ENCODE peak calls at places on chromosomes 13 and 19, in six cellular contexts. R, D, S, H, N and P are unnamed samples.
A peak's percentile ranks its signal among the peaks of the same experiment; 100 is the strongest.

GRCh38 chr19:56671613-56671994 is at the start of gene ZNF835:
- DNase-seq in D (no peak), R (peak; percentile 99), H (no peak), S (peak; percentile 98), N (peak; percentile 61), P (peak; percentile 38)

GRCh38 chr19:44303976-44304568 is 753 bp downstream of the ZNF235 start:
- DNase-seq in N (peak; percentile 47), H (no peak), R (no peak), D (no peak), S (peak; percentile 25), P (no peak)

GRCh38 chr19:46546194-46546896 is 50.7 kb upstream of the PNMA8B start:
- DNase-seq in R (no peak), N (peak; percentile 48), D (peak; percentile 54), S (peak; percentile 56), H (no peak), P (peak; percentile 77)

GRCh38 chr13:49315036-49315565 is 67.4 kb downstream of the CDADC1 start:
- DNase-seq in R (no peak), N (peak; percentile 70), H (no peak), D (no peak), S (no peak), P (peak; percentile 22)

GRCh38 chr13:83943530-83944279 is 61.4 kb upstream of the SLITRK1 start:
- DNase-seq in D (no peak), N (no peak), S (no peak), H (no peak), R (no peak), P (peak; percentile 11)

GRCh38 chr19:45828945-45829344 is 13.8 kb upstream of the RSPH6A start:
- DNase-seq in S (no peak), N (no peak), R (no peak), H (no peak), D (no peak), P (no peak)

GRCh38 chr19:49716154-49716553 is 25.2 kb downstream of the CPT1C start:
- DNase-seq in S (no peak), H (no peak), R (no peak), N (no peak), D (no peak), P (no peak)

GRCh38 chr13:29859971-29860370 is 9.6 kb upstream of the UBL3 start:
- DNase-seq in N (peak; percentile 89), H (no peak), R (no peak), S (no peak), D (peak; percentile 65), P (no peak)

GRCh38 chr19:47765522-47766358 is 12.8 kb upstream of the SELENOW start:
- DNase-seq in N (peak; percentile 59), S (peak; percentile 61), D (peak; percentile 39), H (no peak), R (peak; percentile 80), P (peak; percentile 70)

GRCh38 chr13:94548382-94549240 is 47.3 kb downstream of the TGDS start:
- DNase-seq in H (no peak), N (peak; percentile 39), S (peak; percentile 71), R (peak; percentile 47), D (no peak), P (peak; percentile 55)

GRCh38 chr13:44191504-44192171 is 182.0 kb upstream of the SERP2 start:
- DNase-seq in H (no peak), S (peak; percentile 60), N (peak; percentile 93), D (peak; percentile 70), R (no peak), P (peak; percentile 93)

GRCh38 chr19:48990400-48990799 is 2.7 kb downstream of the GYS1 start:
- DNase-seq in D (no peak), H (no peak), S (no peak), N (peak; percentile 27), R (no peak), P (no peak)

GRCh38 chr19:29882719-29883105 is 59.3 kb upstream of the URI1 start:
- DNase-seq in D (no peak), H (no peak), R (no peak), S (no peak), N (no peak), P (no peak)

GRCh38 chr13:98798849-98799645 is 46.6 kb upstream of the SLC15A1 start:
- DNase-seq in S (no peak), N (peak; percentile 96), D (no peak), R (no peak), H (no peak), P (peak; percentile 81)

GRCh38 chr19:50387176-50387867 is 3.2 kb downstream of the POLD1 start:
- DNase-seq in H (no peak), R (no peak), S (no peak), N (peak; percentile 76), D (no peak), P (peak; percentile 52)

GRCh38 chr19:4067396-4068057 is 828 bp upstream of the ZBTB7A start:
- DNase-seq in S (no peak), H (no peak), R (peak; percentile 57), D (no peak), N (no peak), P (no peak)

GRCh38 chr13:99446242-99446641 is 55.0 kb upstream of the TM9SF2 start:
- DNase-seq in H (no peak), N (no peak), D (no peak), R (no peak), S (no peak), P (no peak)

GRCh38 chr19:10155834-10156233 is 36.1 kb upstream of the EIF3G start:
- DNase-seq in R (no peak), S (no peak), D (peak; percentile 14), N (peak; percentile 71), H (no peak), P (peak; percentile 10)

GRCh38 chr19:23709347-23709746 is 22.3 kb upstream of the ZNF675 start:
- DNase-seq in H (no peak), D (no peak), N (no peak), R (no peak), S (no peak), P (no peak)

DNA sequence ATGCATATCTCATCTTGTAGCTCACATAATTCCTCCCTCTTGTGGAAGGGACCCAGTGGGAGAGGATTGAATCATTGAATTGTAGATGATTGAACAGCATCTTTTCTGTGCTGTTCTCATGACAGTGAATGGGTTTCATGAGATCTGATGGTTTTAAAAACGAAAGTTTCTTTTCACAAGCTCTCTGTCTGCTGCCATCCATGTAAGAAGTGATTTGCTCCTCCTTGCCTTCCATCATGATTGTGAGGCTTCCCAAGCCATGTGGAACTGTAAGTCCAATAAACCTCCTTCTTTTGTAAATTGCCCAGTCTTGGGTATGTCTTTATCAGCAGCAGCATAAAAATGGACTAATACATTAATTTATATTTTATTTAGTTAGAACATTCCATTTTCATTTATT is 19.6 kb upstream of the ZNF675 start:
- DNase-seq in N (no peak), H (no peak), R (no peak), D (no peak), S (no peak), P (no peak)
- TF ChIP-seq CTCF in N (no peak), H (no peak), R (no peak), D (no peak), S (no peak), P (no peak)

DNA sequence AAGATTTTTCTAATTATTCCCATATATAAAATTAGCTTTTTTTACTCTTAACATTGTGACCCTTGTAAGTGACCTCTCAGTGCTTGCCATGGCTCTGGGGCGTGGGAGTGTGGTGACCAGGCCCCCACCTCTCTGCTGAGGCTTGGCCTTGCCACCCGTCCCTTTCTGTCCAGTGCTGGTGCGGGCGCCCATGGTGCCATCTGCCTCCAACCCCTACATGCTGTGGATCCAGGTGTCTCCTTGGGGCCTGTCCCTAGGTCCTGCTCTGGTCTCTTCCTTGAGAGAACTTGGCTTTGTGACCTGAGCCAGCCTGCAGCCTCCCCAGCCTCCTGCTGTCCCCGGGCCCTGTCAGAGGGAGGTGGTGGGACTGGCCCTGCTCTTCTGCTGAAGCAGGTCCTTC is 27.4 kb downstream of the TFDP1 start:
- DNase-seq in H (no peak), D (no peak), N (no peak), R (no peak), S (no peak), P (no peak)
- H3K4me3 ChIP-seq in H (no peak overlapping the region), D (no peak overlapping the region), N (no peak overlapping the region), R (no peak overlapping the region), S (no peak overlapping the region), P (no peak overlapping the region)

GRCh38 chr19:40217027-40217810 is 965 bp downstream of the TTC9B start:
- DNase-seq in S (peak; percentile 52), R (no peak), N (no peak), H (no peak), D (peak; percentile 48), P (no peak)
- TF ChIP-seq CTCF in S (no peak), R (peak; percentile 12), N (peak; percentile 25), H (peak; percentile 13), D (peak; percentile 28), P (peak; percentile 36)

GRCh38 chr13:110349239-110349638 is 42.2 kb downstream of the COL4A2 start:
- DNase-seq in S (no peak), N (no peak), D (no peak), R (no peak), H (no peak), P (no peak)
- H3K4me3 ChIP-seq in S (no peak overlapping the region), N (no peak overlapping the region), D (no peak overlapping the region), R (no peak overlapping the region), H (no peak overlapping the region), P (no peak overlapping the region)

DNA sequence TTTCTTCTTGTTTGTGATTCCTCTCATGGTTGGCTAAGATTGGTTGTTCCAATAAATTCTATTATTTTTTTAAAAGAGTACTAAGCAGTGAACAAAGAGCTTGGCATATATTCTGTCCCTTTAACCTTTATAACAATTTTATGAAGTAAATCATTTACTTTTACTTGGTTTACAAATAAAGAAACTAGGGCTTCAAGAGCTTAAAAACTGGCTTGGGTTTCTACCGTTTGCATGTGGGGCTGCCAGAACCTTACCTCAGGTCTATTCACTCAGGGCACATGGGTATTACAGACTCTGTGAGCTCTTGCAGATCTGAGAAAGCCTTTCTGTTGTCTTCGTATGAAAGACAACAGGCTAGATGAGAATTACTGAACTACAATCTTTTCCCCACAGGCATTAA is 13.3 kb downstream of the N4BP2L1 start:
- DNase-seq in H (no peak), R (no peak), N (no peak), S (no peak), D (no peak), P (no peak)
- TF ChIP-seq CTCF in H (no peak), R (no peak), N (no peak), S (no peak), D (no peak), P (no peak)